ENCODE peak calls at places on chromosomes 16 and 17, in nine cellular contexts. Z is AG04450, P is nephron progenitor cell, S is BE2C, W is fibroblast of villous mesenchyme, B is activated B cell treated with CpG ODN at 0.5 μM for 24 hours, D is ascending aorta, Y is HL-60, A is mesothelial cell of epicardium. Q is an unnamed sample.

GRCh38 chr16:55401036-55401435 is 77.0 kb downstream of the IRX6 start:
- DNase-seq in Z (no peak), D (no peak), W (no peak), Y (no peak), B (no peak), S (no peak), A (no peak), P (no peak), Q (no peak)

GRCh38 chr17:55265434-55266021 is 768 bp downstream of the HLF start:
- DNase-seq in D (no peak), W (no peak), B (no peak), Z (no peak), A (no peak), P (peak), S (peak), Y (no peak), Q (no peak)

GRCh38 chr17:64063766-64064224 is 43.4 kb upstream of the ICAM2 start:
- DNase-seq in Y (peak), P (peak), S (peak), D (no peak), B (no peak), W (peak), A (peak), Z (no peak), Q (peak)

GRCh38 chr17:29909604-29910003 is 20.4 kb downstream of the SSH2 start:
- DNase-seq in W (no peak), Y (no peak), A (no peak), B (no peak), D (no peak), P (no peak), Z (no peak), S (no peak), Q (no peak)

GRCh38 chr16:77037696-77038347 is 153.2 kb upstream of the MON1B start:
- DNase-seq in P (no peak), A (no peak), D (no peak), Z (no peak), B (no peak), W (no peak), S (no peak), Y (peak), Q (no peak)

GRCh38 chr17:28726396-28726911 is 421 bp upstream of the TLCD1 start:
- DNase-seq in P (peak), A (no peak), Z (no peak), W (peak), D (no peak), Y (peak), B (peak), S (peak), Q (no peak)

GRCh38 chr16:54286067-54286329 is 589 bp downstream of the IRX3 start:
- DNase-seq in W (no peak), S (no peak), Y (peak), P (no peak), Z (no peak), B (no peak), A (no peak), D (no peak), Q (no peak)

GRCh38 chr17:80030730-80031410 is 4.8 kb downstream of the TBC1D16 start:
- DNase-seq in A (no peak), W (no peak), B (no peak), Y (no peak), Z (no peak), S (no peak), P (no peak), D (no peak), Q (peak)

GRCh38 chr16:30760160-30760559 is 1.7 kb downstream of the CFAP119 start:
- DNase-seq in Z (no peak), D (no peak), S (no peak), B (no peak), Y (no peak), A (no peak), W (no peak), P (no peak), Q (no peak)

GRCh38 chr17:77619851-77620250 is 338.7 kb upstream of the TNRC6C start:
- DNase-seq in A (no peak), P (no peak), S (no peak), B (no peak), W (peak), D (no peak), Z (peak), Y (no peak), Q (no peak)

GRCh38 chr17:65541453-65541852 is 20.0 kb downstream of the AXIN2 start:
- DNase-seq in Y (no peak), Z (no peak), D (no peak), S (no peak), B (no peak), P (no peak), A (no peak), W (no peak), Q (no peak)

GRCh38 chr16:50395763-50396710 is 27.2 kb upstream of the BRD7 start:
- DNase-seq in B (no peak), A (no peak), P (no peak), Z (no peak), Y (no peak), W (no peak), D (no peak), S (no peak), Q (no peak)

GRCh38 chr16:68072038-68072695 is 13.0 kb upstream of the NFATC3 start:
- DNase-seq in B (no peak), A (no peak), S (no peak), W (peak), D (no peak), P (no peak), Y (no peak), Z (no peak), Q (no peak)

GRCh38 chr17:48767263-48767774 is 38.8 kb upstream of the HOXB13 start:
- DNase-seq in P (no peak), W (no peak), S (no peak), Y (no peak), A (no peak), B (no peak), Z (no peak), D (no peak), Q (no peak)

GRCh38 chr17:32859857-32860525 is 16.9 kb downstream of the MYO1D start:
- DNase-seq in D (no peak), B (no peak), Y (no peak), W (no peak), Z (no peak), P (no peak), S (no peak), A (no peak), Q (no peak)

GRCh38 chr17:19744922-19745757 is 3.0 kb downstream of the ALDH3A1 start:
- DNase-seq in D (peak), Z (no peak), Y (peak), B (peak), P (peak), S (peak), W (peak), A (peak), Q (peak)

GRCh38 chr16:177394-177822 is 928 bp downstream of the HBA1 start:
- DNase-seq in Y (no peak), D (no peak), A (no peak), P (no peak), W (peak), B (no peak), S (no peak), Z (no peak), Q (no peak)

GRCh38 chr17:66474810-66475497 is 172.5 kb downstream of the PRKCA start:
- DNase-seq in Y (no peak), P (no peak), A (no peak), W (no peak), B (no peak), D (no peak), S (no peak), Z (no peak), Q (no peak)

GRCh38 chr17:57523926-57524634 is 221.0 kb downstream of the CCDC182 start:
- DNase-seq in Y (no peak), S (no peak), P (no peak), D (peak), Z (peak), A (no peak), B (no peak), W (no peak), Q (no peak)

GRCh38 chr16:763386-763785 is 2.9 kb downstream of the MSLN start:
- DNase-seq in Z (no peak), P (no peak), B (no peak), W (no peak), A (no peak), D (no peak), Y (no peak), S (no peak), Q (no peak)

GRCh38 chr17:79452706-79453105 is 158.1 kb downstream of the RBFOX3 start:
- DNase-seq in Y (no peak), A (no peak), D (no peak), S (no peak), P (no peak), W (no peak), B (no peak), Z (no peak), Q (no peak)

GRCh38 chr17:41895617-41896016 is 23.1 kb downstream of the ACLY start:
- DNase-seq in D (no peak), S (peak), W (peak), P (no peak), Y (no peak), Z (no peak), A (no peak), B (no peak), Q (no peak)

GRCh38 chr16:5965321-5965720 is 867.7 kb upstream of the EEF2KMT start:
- DNase-seq in P (no peak), Z (no peak), S (no peak), W (no peak), D (no peak), Y (no peak), A (no peak), B (no peak), Q (no peak)

GRCh38 chr16:90002759-90003158 is 16.5 kb downstream of the DBNDD1 start:
- DNase-seq in S (no peak), P (no peak), D (no peak), Z (no peak), W (no peak), A (no peak), B (no peak), Y (no peak), Q (no peak)

GRCh38 chr17:76972046-76972641 is 103.9 kb downstream of the MGAT5B start:
- DNase-seq in W (no peak), B (no peak), D (no peak), S (no peak), Z (no peak), Y (no peak), P (no peak), A (no peak), Q (no peak)

GRCh38 chr17:7080445-7081041 is 492 bp upstream of the CLEC10A start:
- DNase-seq in A (no peak), Y (no peak), Z (no peak), P (no peak), D (no peak), W (no peak), B (no peak), S (no peak), Q (no peak)

GRCh38 chr17:37179893-37180292 is 195.9 kb upstream of the C17orf78 start:
- DNase-seq in Y (no peak), A (no peak), W (peak), Z (peak), S (no peak), D (no peak), P (no peak), B (no peak), Q (no peak)

GRCh38 chr16:16045311-16045710 is 95.9 kb downstream of the ABCC1 start:
- DNase-seq in Z (no peak), W (no peak), D (no peak), B (no peak), Y (no peak), A (no peak), S (no peak), P (no peak), Q (no peak)

GRCh38 chr17:48592097-48592496 is 1.5 kb downstream of the HOXB5 start:
- DNase-seq in B (no peak), D (no peak), A (no peak), S (no peak), W (no peak), Y (no peak), P (no peak), Z (no peak), Q (no peak)

GRCh38 chr16:71847096-71847495 is 1.3 kb downstream of the ATXN1L start:
- DNase-seq in B (no peak), S (no peak), P (no peak), W (no peak), D (no peak), Z (no peak), A (no peak), Y (no peak), Q (no peak)

GRCh38 chr16:83797013-83797412 is 10.8 kb upstream of the HSBP1 start:
- DNase-seq in A (no peak), W (no peak), B (no peak), Z (no peak), Y (no peak), S (no peak), P (no peak), D (no peak), Q (no peak)

GRCh38 chr17:74461646-74462045 is 4.8 kb upstream of the CD300A start:
- DNase-seq in D (no peak), P (no peak), Y (no peak), A (no peak), B (no peak), W (no peak), S (no peak), Z (no peak), Q (no peak)

GRCh38 chr16:29674188-29674587 is 4.8 kb upstream of the QPRT start:
- DNase-seq in B (no peak), S (peak), P (no peak), W (peak), A (no peak), Z (no peak), D (no peak), Y (peak), Q (no peak)
- TF ChIP-seq CTCF in B (no peak), S (no peak), P (no peak), W (no peak), A (no peak), Z (no peak), D (no peak), Y (peak), Q (no peak)

GRCh38 chr16:4937782-4938682 is 1.1 kb upstream of the PPL start:
- DNase-seq in W (no peak), D (no peak), S (no peak), P (no peak), Z (no peak), B (no peak), A (no peak), Y (no peak), Q (no peak)

GRCh38 chr16:4936991-4937781 is at the start of gene PPL:
- DNase-seq in Z (no peak), W (no peak), A (peak), S (no peak), P (peak), Y (no peak), D (no peak), B (peak), Q (peak)

GRCh38 chr16:4935231-4935855 is 1.6 kb downstream of the PPL start:
- DNase-seq in Z (no peak), B (no peak), D (peak), S (no peak), W (peak), A (no peak), P (no peak), Y (no peak), Q (no peak)

GRCh38 chr16:4934591-4934990 is 2.4 kb downstream of the PPL start:
- DNase-seq in D (no peak), P (no peak), S (no peak), Y (no peak), A (no peak), Z (no peak), W (no peak), B (no peak), Q (no peak)

DNA sequence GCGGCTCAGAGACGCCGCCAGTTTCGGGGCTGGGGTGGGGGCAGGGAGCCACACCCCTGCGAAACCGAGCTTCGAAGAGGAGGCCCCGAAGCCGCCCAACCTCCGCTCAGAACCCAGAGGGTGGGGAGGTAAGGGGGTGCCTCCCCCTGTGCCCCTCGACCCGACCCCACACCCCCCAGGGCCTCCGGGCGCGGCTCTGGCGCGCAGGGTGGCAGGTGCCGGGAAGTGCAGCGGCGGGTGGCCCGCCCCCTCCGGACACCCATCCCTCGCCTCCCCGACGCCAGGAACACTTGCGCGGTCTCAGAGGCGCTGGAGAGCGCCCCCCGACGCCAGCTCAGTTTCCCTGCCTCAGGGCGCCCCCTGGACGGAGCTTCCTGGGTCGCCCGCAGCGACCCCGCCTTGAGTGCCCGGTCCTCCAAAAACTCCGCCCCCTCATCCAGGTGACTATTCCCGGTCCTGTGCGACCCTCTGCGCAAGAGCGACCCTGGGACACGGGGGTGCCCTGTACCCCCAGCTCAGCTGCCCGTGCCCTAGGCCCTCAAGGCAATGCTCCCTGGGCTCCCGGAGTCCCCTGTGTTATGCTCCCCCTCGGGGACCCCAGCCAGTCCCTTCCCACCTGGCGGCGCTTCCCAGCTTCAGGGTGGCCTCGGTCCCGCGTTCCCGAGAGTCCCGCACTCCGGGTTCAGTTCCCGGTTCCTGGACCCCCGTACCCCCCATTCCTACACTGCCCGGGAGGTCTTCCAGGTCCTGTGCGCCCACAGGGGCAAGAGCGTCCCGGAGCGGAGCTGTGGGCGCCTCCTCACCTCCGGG is 562 bp downstream of the PPL start:
- DNase-seq in W (no peak), A (no peak), Z (no peak), Y (no peak), D (no peak), S (peak), P (peak), B (no peak), Q (peak)
- TF ChIP-seq CTCF in W (peak), A (no peak), Z (no peak), Y (no peak), D (no peak), S (peak), P (no peak), B (no peak), Q (peak)

GRCh38 chr16:3059723-3060242 is 5.7 kb upstream of the IL32 start:
- DNase-seq in A (no peak), D (no peak), B (no peak), S (no peak), W (no peak), Y (no peak), P (no peak), Z (no peak), Q (no peak)

GRCh38 chr16:3056336-3057180 is 8.9 kb upstream of the IL32 start:
- DNase-seq in Z (no peak), Y (no peak), W (no peak), P (no peak), D (no peak), A (no peak), S (no peak), B (no peak), Q (no peak)

GRCh38 chr16:3059041-3059722 is 6.3 kb upstream of the IL32 start:
- DNase-seq in A (peak), D (peak), P (peak), Z (peak), B (peak), W (peak), Y (peak), S (peak), Q (peak)

GRCh38 chr16:3057181-3058166 is 8.0 kb upstream of the IL32 start:
- DNase-seq in W (no peak), P (no peak), A (no peak), D (no peak), Y (no peak), S (no peak), B (no peak), Z (no peak), Q (no peak)

GRCh38 chr16:3058173-3059030 is 7.0 kb upstream of the IL32 start:
- DNase-seq in Y (peak), S (peak), W (peak), D (no peak), P (peak), B (no peak), A (no peak), Z (no peak), Q (no peak)
- TF ChIP-seq CTCF in Y (no peak), S (no peak), W (no peak), D (no peak), P (no peak), B (no peak), A (no peak), Z (no peak), Q (no peak)

DNA sequence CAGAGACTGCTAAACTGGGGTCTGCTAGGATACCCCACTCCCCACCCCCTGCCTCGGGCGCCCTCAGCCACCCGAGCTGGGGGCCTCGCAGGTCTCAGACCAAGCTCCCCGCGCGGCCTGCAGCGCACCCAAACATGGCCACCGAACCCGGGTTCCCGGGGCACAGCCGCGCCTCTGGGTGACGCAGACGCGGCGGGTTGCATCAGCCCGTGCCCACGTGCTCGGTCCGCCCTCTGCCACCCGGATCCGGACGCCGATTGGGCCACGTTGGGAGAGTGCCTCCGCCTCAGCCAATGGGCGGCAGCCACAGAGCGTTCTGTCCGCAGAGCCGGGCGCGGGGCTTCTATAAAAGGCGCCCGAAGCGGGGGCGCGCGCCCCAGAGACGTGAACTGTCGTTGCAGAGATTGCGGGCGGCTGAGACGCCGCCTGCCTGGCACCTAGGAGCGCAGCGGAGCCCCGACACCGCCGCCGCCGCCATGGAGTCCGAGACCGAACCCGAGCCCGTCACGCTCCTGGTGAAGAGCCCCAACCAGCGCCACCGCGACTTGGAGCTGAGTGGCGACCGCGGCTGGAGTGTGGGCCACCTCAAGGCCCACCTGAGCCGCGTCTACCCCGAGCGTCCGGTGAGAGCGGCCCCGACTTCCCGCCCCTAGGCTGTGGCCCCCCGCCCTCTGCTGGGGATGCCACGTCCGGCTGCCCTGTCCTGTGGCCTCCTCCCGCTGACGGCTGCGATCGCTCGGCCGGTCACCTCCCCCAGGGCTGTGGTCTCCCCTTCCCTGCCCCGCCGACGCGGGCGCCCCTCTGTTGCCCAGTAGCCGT is at the start of gene HERPUD1:
- DNase-seq in P (peak), A (peak), S (peak), W (peak), D (peak), Y (peak), B (peak), Z (peak), Q (peak)
- TF ChIP-seq CTCF in P (no peak), A (no peak), S (no peak), W (peak), D (no peak), Y (no peak), B (no peak), Z (no peak), Q (no peak)

Q was measured in D721Med.